ENCODE peak calls at places on chromosome 6, in eight cellular contexts. X is psoas muscle; T is transverse colon; R is H4; P is RCC 7860; Q is activated naive CD8-positive, alpha-beta T cell treated with anti-CD3 and anti-CD28 coated beads for 36 hours; W is SW480; F is ACHN. C is an unnamed sample.

GRCh38 chr6:76861403-76861802 is 601.9 kb downstream of the HTR1B start:
- DNase-seq in F (peak; percentile 16), X (no peak), P (no peak), R (peak; percentile 22), W (peak; percentile 6), Q (no peak), T (no peak), C (no peak)

GRCh38 chr6:170031684-170032121 is 259.2 kb downstream of the DLL1 start:
- DNase-seq in R (peak; percentile 31), P (no peak), F (no peak), X (no peak), T (peak; percentile 7), W (no peak), Q (no peak), C (no peak)

GRCh38 chr6:47242483-47243386 is 67.0 kb downstream of the TNFRSF21 start:
- DNase-seq in X (peak; percentile 82), W (peak; percentile 89), R (peak; percentile 97), P (peak; percentile 79), T (peak; percentile 93), F (peak; percentile 82), Q (peak; percentile 73), C (peak; percentile 88)

GRCh38 chr6:1418471-1419191 is 29.3 kb downstream of the FOXF2 start:
- DNase-seq in X (no peak), T (no peak), F (no peak), P (no peak), R (peak; percentile 80), Q (no peak), W (no peak), C (peak; percentile 33)

GRCh38 chr6:129661478-129662405 is 48.2 kb downstream of the ARHGAP18 start:
- DNase-seq in X (no peak), T (no peak), Q (no peak), R (no peak), W (peak; percentile 20), F (no peak), P (no peak), C (no peak)

GRCh38 chr6:109521100-109521499 is 38.1 kb upstream of the ZBTB24 start:
- DNase-seq in X (no peak), P (no peak), T (no peak), R (no peak), W (no peak), F (no peak), Q (no peak), C (no peak)

GRCh38 chr6:105608711-105609374 is 206.0 kb upstream of the PREP start:
- DNase-seq in W (peak; percentile 88), T (peak; percentile 20), Q (no peak), F (no peak), P (peak; percentile 79), R (peak; percentile 94), X (no peak), C (peak; percentile 72)

GRCh38 chr6:124993327-124993726 is 31.1 kb downstream of the RNF217 start:
- DNase-seq in F (no peak), T (no peak), Q (no peak), P (no peak), R (no peak), X (no peak), W (no peak), C (no peak)

GRCh38 chr6:74834967-74835366 is 370.9 kb downstream of the COL12A1 start:
- DNase-seq in P (no peak), R (no peak), Q (no peak), F (no peak), T (no peak), W (no peak), X (no peak), C (peak; percentile 20)

GRCh38 chr6:63792846-63793245 is 157.2 kb downstream of the PHF3 start:
- DNase-seq in F (no peak), X (no peak), Q (no peak), R (no peak), P (no peak), W (no peak), T (no peak), C (no peak)

GRCh38 chr6:32796848-32797776 is 19.7 kb downstream of the HLA-DOB start:
- DNase-seq in X (peak; percentile 69), Q (peak; percentile 65), P (peak; percentile 16), F (peak; percentile 55), W (no peak), T (peak; percentile 81), R (peak; percentile 57), C (peak; percentile 76)

GRCh38 chr6:157258878-157259277 is 64.4 kb downstream of the TMEM242 start:
- DNase-seq in X (no peak), W (no peak), F (no peak), T (no peak), P (no peak), Q (no peak), R (no peak), C (no peak)

GRCh38 chr6:14393910-14394309 is 276.3 kb downstream of the CD83 start:
- DNase-seq in X (no peak), T (peak; percentile 18), W (no peak), P (no peak), R (no peak), Q (no peak), F (no peak), C (no peak)

GRCh38 chr6:135722679-135723078 is 128.8 kb upstream of the PDE7B start:
- DNase-seq in W (peak; percentile 64), P (peak; percentile 100), R (peak; percentile 61), X (no peak), Q (peak; percentile 14), F (peak; percentile 94), T (no peak), C (peak; percentile 58)

GRCh38 chr6:140078552-140079126 is 704.2 kb upstream of the CITED2 start:
- DNase-seq in X (no peak), R (peak; percentile 49), T (no peak), P (peak; percentile 11), Q (no peak), W (no peak), F (no peak), C (peak; percentile 73)

GRCh38 chr6:106390088-106390487 is 29.6 kb downstream of the CRYBG1 start:
- DNase-seq in F (no peak), R (no peak), W (peak; percentile 1), P (no peak), T (no peak), X (no peak), Q (no peak), C (no peak)

GRCh38 chr6:75208564-75209431 is 2.9 kb upstream of the COL12A1 start:
- DNase-seq in F (peak; percentile 79), X (peak; percentile 81), Q (peak; percentile 78), W (peak; percentile 52), R (peak; percentile 83), P (peak; percentile 33), T (peak; percentile 88), C (peak; percentile 78)

GRCh38 chr6:11459002-11459658 is 78.4 kb upstream of the TMEM170B start:
- DNase-seq in R (no peak), Q (peak; percentile 18), X (no peak), T (no peak), F (no peak), P (peak; percentile 16), W (no peak), C (no peak)

GRCh38 chr6:63263456-63263855 is 52.2 kb downstream of the FKBP1C start:
- DNase-seq in R (no peak), X (no peak), T (no peak), F (no peak), P (no peak), Q (no peak), W (peak; percentile 39), C (no peak)

C was measured in GM03348.